ENCODE peak calls at places on chromosomes 7 and 10, in six cellular contexts. One of them, this sample, is unnamed.

GRCh38 chr7:129768614-129769399 is 157.3 kb downstream of the NRF1 start:
- DNase-seq in astrocyte: no peak
- DNase-seq in CD4-positive, alpha-beta memory T cell: no peak
- DNase-seq in SJSA1: no peak
- DNase-seq in lower lobe of right lung: no peak
- DNase-seq in brain microvascular endothelial cell: no peak
- DNase-seq in this sample: no peak

GRCh38 chr10:132152896-132153580 is 33.7 kb upstream of the DPYSL4 start:
- DNase-seq in astrocyte: no peak
- DNase-seq in CD4-positive, alpha-beta memory T cell: no peak
- DNase-seq in SJSA1: no peak
- DNase-seq in lower lobe of right lung: peak; percentile 30
- DNase-seq in brain microvascular endothelial cell: no peak
- DNase-seq in this sample: no peak

GRCh38 chr7:49776994-49777393 is 3.6 kb downstream of the VWC2 start:
- DNase-seq in astrocyte: no peak
- DNase-seq in CD4-positive, alpha-beta memory T cell: no peak
- DNase-seq in SJSA1: no peak
- DNase-seq in lower lobe of right lung: no peak
- DNase-seq in brain microvascular endothelial cell: no peak
- DNase-seq in this sample: no peak

GRCh38 chr10:15168296-15168780 is at the start of gene NMT2:
- DNase-seq in astrocyte: peak; percentile 55
- DNase-seq in CD4-positive, alpha-beta memory T cell: no peak
- DNase-seq in SJSA1: peak; percentile 81
- DNase-seq in lower lobe of right lung: peak; percentile 91
- DNase-seq in brain microvascular endothelial cell: no peak
- DNase-seq in this sample: no peak

GRCh38 chr10:14397069-14397468 is 66.3 kb upstream of the FRMD4A start:
- DNase-seq in astrocyte: peak; percentile 100
- DNase-seq in CD4-positive, alpha-beta memory T cell: no peak
- DNase-seq in SJSA1: peak; percentile 97
- DNase-seq in lower lobe of right lung: peak; percentile 64
- DNase-seq in brain microvascular endothelial cell: peak; percentile 98
- DNase-seq in this sample: no peak

GRCh38 chr7:88020953-88021650 is 87.1 kb downstream of the ADAM22 start:
- DNase-seq in astrocyte: peak; percentile 25
- DNase-seq in CD4-positive, alpha-beta memory T cell: no peak
- DNase-seq in SJSA1: no peak
- DNase-seq in lower lobe of right lung: no peak
- DNase-seq in brain microvascular endothelial cell: no peak
- DNase-seq in this sample: no peak

GRCh38 chr7:91731962-91732361 is 148.5 kb downstream of the MTERF1 start:
- DNase-seq in astrocyte: no peak
- DNase-seq in CD4-positive, alpha-beta memory T cell: no peak
- DNase-seq in SJSA1: no peak
- DNase-seq in lower lobe of right lung: no peak
- DNase-seq in brain microvascular endothelial cell: no peak
- DNase-seq in this sample: no peak

GRCh38 chr10:76202777-76203176 is 771.4 kb downstream of the LRMDA start:
- DNase-seq in astrocyte: peak; percentile 74
- DNase-seq in CD4-positive, alpha-beta memory T cell: no peak
- DNase-seq in SJSA1: no peak
- DNase-seq in lower lobe of right lung: no peak
- DNase-seq in brain microvascular endothelial cell: peak; percentile 26
- DNase-seq in this sample: no peak

GRCh38 chr10:102642553-102643345 is 1.5 kb upstream of the TRIM8 start:
- DNase-seq in astrocyte: no peak
- DNase-seq in CD4-positive, alpha-beta memory T cell: peak; percentile 68
- DNase-seq in SJSA1: peak; percentile 78
- DNase-seq in lower lobe of right lung: peak; percentile 76
- DNase-seq in brain microvascular endothelial cell: peak; percentile 56
- DNase-seq in this sample: peak; percentile 39

GRCh38 chr7:103711413-103711812 is 265.4 kb upstream of the SLC26A5 start:
- DNase-seq in astrocyte: no peak
- DNase-seq in CD4-positive, alpha-beta memory T cell: no peak
- DNase-seq in SJSA1: no peak
- DNase-seq in lower lobe of right lung: no peak
- DNase-seq in brain microvascular endothelial cell: no peak
- DNase-seq in this sample: no peak

GRCh38 chr7:87212478-87212877 is 7.1 kb downstream of the TMEM243 start:
- DNase-seq in astrocyte: no peak
- DNase-seq in CD4-positive, alpha-beta memory T cell: no peak
- DNase-seq in SJSA1: no peak
- DNase-seq in lower lobe of right lung: no peak
- DNase-seq in brain microvascular endothelial cell: no peak
- DNase-seq in this sample: no peak

GRCh38 chr10:129033354-129033729 is 433.7 kb upstream of the MGMT start:
- DNase-seq in astrocyte: no peak
- DNase-seq in CD4-positive, alpha-beta memory T cell: no peak
- DNase-seq in SJSA1: no peak
- DNase-seq in lower lobe of right lung: no peak
- DNase-seq in brain microvascular endothelial cell: no peak
- DNase-seq in this sample: no peak

GRCh38 chr7:153381275-153382119 is 621.9 kb downstream of the ACTR3B start:
- DNase-seq in astrocyte: no peak
- DNase-seq in CD4-positive, alpha-beta memory T cell: no peak
- DNase-seq in SJSA1: no peak
- DNase-seq in lower lobe of right lung: no peak
- DNase-seq in brain microvascular endothelial cell: no peak
- DNase-seq in this sample: no peak

GRCh38 chr10:97640868-97641811 is 669 bp downstream of the PI4K2A start:
- DNase-seq in astrocyte: peak; percentile 22
- DNase-seq in CD4-positive, alpha-beta memory T cell: no peak
- DNase-seq in SJSA1: peak; percentile 34
- DNase-seq in lower lobe of right lung: peak; percentile 67
- DNase-seq in brain microvascular endothelial cell: peak; percentile 25
- DNase-seq in this sample: no peak

GRCh38 chr7:121334875-121335648 is 6.3 kb downstream of the WNT16 start:
- DNase-seq in astrocyte: peak; percentile 31
- DNase-seq in CD4-positive, alpha-beta memory T cell: no peak
- DNase-seq in SJSA1: peak; percentile 17
- DNase-seq in lower lobe of right lung: no peak
- DNase-seq in brain microvascular endothelial cell: no peak
- DNase-seq in this sample: no peak

GRCh38 chr10:79127151-79127961 is 58.6 kb downstream of the ZMIZ1 start:
- DNase-seq in astrocyte: peak; percentile 77
- DNase-seq in CD4-positive, alpha-beta memory T cell: no peak
- DNase-seq in SJSA1: peak; percentile 39
- DNase-seq in lower lobe of right lung: peak; percentile 95
- DNase-seq in brain microvascular endothelial cell: peak; percentile 87
- DNase-seq in this sample: no peak

GRCh38 chr7:73980206-73980605 is 47.8 kb upstream of the ELN start:
- DNase-seq in astrocyte: no peak
- DNase-seq in CD4-positive, alpha-beta memory T cell: no peak
- DNase-seq in SJSA1: no peak
- DNase-seq in lower lobe of right lung: peak; percentile 6
- DNase-seq in brain microvascular endothelial cell: no peak
- DNase-seq in this sample: no peak

GRCh38 chr7:129781128-129781855 is 169.8 kb downstream of the NRF1 start:
- DNase-seq in astrocyte: no peak
- DNase-seq in CD4-positive, alpha-beta memory T cell: no peak
- DNase-seq in SJSA1: no peak
- DNase-seq in lower lobe of right lung: no peak
- DNase-seq in brain microvascular endothelial cell: no peak
- DNase-seq in this sample: no peak

GRCh38 chr7:519429-519973 is at the start of gene PDGFA:
- DNase-seq in astrocyte: peak; percentile 37
- DNase-seq in CD4-positive, alpha-beta memory T cell: no peak
- DNase-seq in SJSA1: no peak
- DNase-seq in lower lobe of right lung: no peak
- DNase-seq in brain microvascular endothelial cell: no peak
- DNase-seq in this sample: no peak

GRCh38 chr10:32068569-32068968 is 12.3 kb upstream of the KIF5B start:
- DNase-seq in astrocyte: no peak
- DNase-seq in CD4-positive, alpha-beta memory T cell: no peak
- DNase-seq in SJSA1: no peak
- DNase-seq in lower lobe of right lung: no peak
- DNase-seq in brain microvascular endothelial cell: no peak
- DNase-seq in this sample: no peak

GRCh38 chr10:51425431-51425830 is 274.0 kb downstream of the CSTF2T start:
- DNase-seq in astrocyte: peak; percentile 24
- DNase-seq in CD4-positive, alpha-beta memory T cell: no peak
- DNase-seq in SJSA1: no peak
- DNase-seq in lower lobe of right lung: no peak
- DNase-seq in brain microvascular endothelial cell: no peak
- DNase-seq in this sample: no peak

GRCh38 chr7:26186364-26187311 is 13.9 kb downstream of the HNRNPA2B1 start:
- DNase-seq in astrocyte: no peak
- DNase-seq in CD4-positive, alpha-beta memory T cell: no peak
- DNase-seq in SJSA1: no peak
- DNase-seq in lower lobe of right lung: no peak
- DNase-seq in brain microvascular endothelial cell: no peak
- DNase-seq in this sample: no peak

GRCh38 chr10:123642293-123642692 is 23.9 kb upstream of the GPR26 start:
- DNase-seq in astrocyte: no peak
- DNase-seq in CD4-positive, alpha-beta memory T cell: no peak
- DNase-seq in SJSA1: no peak
- DNase-seq in lower lobe of right lung: no peak
- DNase-seq in brain microvascular endothelial cell: no peak
- DNase-seq in this sample: no peak
- H3K4me3 ChIP-seq in astrocyte: no peak overlapping the region
- H3K4me3 ChIP-seq in CD4-positive, alpha-beta memory T cell: no peak overlapping the region
- H3K4me3 ChIP-seq in SJSA1: no peak overlapping the region
- H3K4me3 ChIP-seq in lower lobe of right lung: no peak overlapping the region
- H3K4me3 ChIP-seq in brain microvascular endothelial cell: no peak overlapping the region
- H3K4me3 ChIP-seq in this sample: no peak overlapping the region

GRCh38 chr7:2729043-2729892 is 41.3 kb downstream of the AMZ1 start:
- DNase-seq in astrocyte: peak; percentile 35
- DNase-seq in CD4-positive, alpha-beta memory T cell: no peak
- DNase-seq in SJSA1: no peak
- DNase-seq in lower lobe of right lung: no peak
- DNase-seq in brain microvascular endothelial cell: no peak
- DNase-seq in this sample: no peak

GRCh38 chr7:2732388-2732787 is 44.4 kb downstream of the AMZ1 start:
- DNase-seq in astrocyte: no peak
- DNase-seq in CD4-positive, alpha-beta memory T cell: no peak
- DNase-seq in SJSA1: no peak
- DNase-seq in lower lobe of right lung: no peak
- DNase-seq in brain microvascular endothelial cell: no peak
- DNase-seq in this sample: no peak

GRCh38 chr7:2728309-2729042 is 40.5 kb downstream of the AMZ1 start:
- DNase-seq in astrocyte: no peak
- DNase-seq in CD4-positive, alpha-beta memory T cell: no peak
- DNase-seq in SJSA1: no peak
- DNase-seq in lower lobe of right lung: peak; percentile 52
- DNase-seq in brain microvascular endothelial cell: no peak
- DNase-seq in this sample: no peak

GRCh38 chr7:2730846-2731770 is 43.1 kb downstream of the AMZ1 start:
- DNase-seq in astrocyte: no peak
- DNase-seq in CD4-positive, alpha-beta memory T cell: no peak
- DNase-seq in SJSA1: no peak
- DNase-seq in lower lobe of right lung: no peak
- DNase-seq in brain microvascular endothelial cell: no peak
- DNase-seq in this sample: no peak

GRCh38 chr7:2729893-2730716 is 42.1 kb downstream of the AMZ1 start:
- DNase-seq in astrocyte: peak; percentile 44
- DNase-seq in CD4-positive, alpha-beta memory T cell: no peak
- DNase-seq in SJSA1: no peak
- DNase-seq in lower lobe of right lung: no peak
- DNase-seq in brain microvascular endothelial cell: no peak
- DNase-seq in this sample: no peak
- H3K36me3 ChIP-seq in astrocyte: peaks cover 13% of the 10 kb centered on the region
- H3K36me3 ChIP-seq in CD4-positive, alpha-beta memory T cell: peaks cover 5% of the 10 kb centered on the region
- H3K36me3 ChIP-seq in SJSA1: peaks cover 73% of the 10 kb centered on the region
- H3K36me3 ChIP-seq in lower lobe of right lung: peaks cover 30% of the 10 kb centered on the region
- H3K36me3 ChIP-seq in brain microvascular endothelial cell: peaks cover 34% of the 10 kb centered on the region
- H3K36me3 ChIP-seq in this sample: peaks cover 12% of the 10 kb centered on the region

DNA sequence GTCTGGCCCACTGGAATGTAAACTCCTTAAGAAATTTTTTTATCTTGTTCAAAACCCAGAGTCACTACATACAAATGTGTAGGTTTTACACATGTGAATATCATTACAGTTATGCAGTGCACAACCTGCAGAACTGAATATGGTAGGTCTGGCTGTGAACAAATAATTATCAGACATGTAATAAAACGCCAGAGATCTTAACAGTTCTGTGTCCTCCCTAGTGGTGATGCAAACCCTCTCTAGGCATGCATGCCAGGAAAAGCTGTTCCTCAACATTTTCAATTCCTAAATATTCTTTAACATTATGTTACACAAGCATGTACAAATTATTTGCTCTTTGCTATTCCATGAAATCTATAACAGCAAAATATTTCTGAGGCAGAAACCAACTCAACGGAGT is 124.6 kb downstream of the IMMP2L start:
- DNase-seq in astrocyte: no peak
- DNase-seq in CD4-positive, alpha-beta memory T cell: no peak
- DNase-seq in SJSA1: no peak
- DNase-seq in lower lobe of right lung: no peak
- DNase-seq in brain microvascular endothelial cell: no peak
- DNase-seq in this sample: no peak
- H3K4me3 ChIP-seq in astrocyte: no peak overlapping the region
- H3K4me3 ChIP-seq in CD4-positive, alpha-beta memory T cell: no peak overlapping the region
- H3K4me3 ChIP-seq in SJSA1: no peak overlapping the region
- H3K4me3 ChIP-seq in lower lobe of right lung: no peak overlapping the region
- H3K4me3 ChIP-seq in brain microvascular endothelial cell: no peak overlapping the region
- H3K4me3 ChIP-seq in this sample: no peak overlapping the region

GRCh38 chr7:44470628-44471245 is 19.7 kb downstream of the NUDCD3 start:
- DNase-seq in astrocyte: no peak
- DNase-seq in CD4-positive, alpha-beta memory T cell: no peak
- DNase-seq in SJSA1: no peak
- DNase-seq in lower lobe of right lung: no peak
- DNase-seq in brain microvascular endothelial cell: no peak
- DNase-seq in this sample: no peak

GRCh38 chr7:44470080-44470479 is 20.4 kb downstream of the NUDCD3 start:
- DNase-seq in astrocyte: peak; percentile 66
- DNase-seq in CD4-positive, alpha-beta memory T cell: no peak
- DNase-seq in SJSA1: no peak
- DNase-seq in lower lobe of right lung: no peak
- DNase-seq in brain microvascular endothelial cell: peak; percentile 83
- DNase-seq in this sample: no peak

GRCh38 chr7:44471436-44471835 is 19.0 kb downstream of the NUDCD3 start:
- DNase-seq in astrocyte: no peak
- DNase-seq in CD4-positive, alpha-beta memory T cell: no peak
- DNase-seq in SJSA1: no peak
- DNase-seq in lower lobe of right lung: no peak
- DNase-seq in brain microvascular endothelial cell: no peak
- DNase-seq in this sample: no peak

GRCh38 chr7:44471850-44472249 is 18.6 kb downstream of the NUDCD3 start:
- DNase-seq in astrocyte: peak; percentile 16
- DNase-seq in CD4-positive, alpha-beta memory T cell: no peak
- DNase-seq in SJSA1: no peak
- DNase-seq in lower lobe of right lung: no peak
- DNase-seq in brain microvascular endothelial cell: no peak
- DNase-seq in this sample: no peak

GRCh38 chr7:44473295-44473694 is 17.2 kb downstream of the NUDCD3 start:
- DNase-seq in astrocyte: peak; percentile 27
- DNase-seq in CD4-positive, alpha-beta memory T cell: no peak
- DNase-seq in SJSA1: no peak
- DNase-seq in lower lobe of right lung: no peak
- DNase-seq in brain microvascular endothelial cell: peak; percentile 71
- DNase-seq in this sample: no peak
- H3K36me3 ChIP-seq in astrocyte: peaks cover 15% of the 10 kb centered on the region
- H3K36me3 ChIP-seq in CD4-positive, alpha-beta memory T cell: peaks cover 25% of the 10 kb centered on the region
- H3K36me3 ChIP-seq in SJSA1: peaks cover 66% of the 10 kb centered on the region
- H3K36me3 ChIP-seq in lower lobe of right lung: peaks cover 79% of the 10 kb centered on the region
- H3K36me3 ChIP-seq in brain microvascular endothelial cell: peaks cover 10% of the 10 kb centered on the region
- H3K36me3 ChIP-seq in this sample: peaks cover 37% of the 10 kb centered on the region

This sample was measured in effector memory CD4-positive, alpha-beta T cell.